ENCODE peak calls at places on chromosomes 4 and X, in nine cellular contexts. K, Z, X, D, E, F, J, L and C are unnamed samples.

GRCh38 chr4:55296076-55296475 is 50.0 kb upstream of the SRD5A3 start:
- DNase-seq in L (no peak), X (no peak), D (no peak), Z (no peak), E (no peak), K (no peak), F (no peak), J (no peak), C (peak)

GRCh38 chr4:99722006-99722405 is 64.4 kb upstream of the C4orf54 start:
- DNase-seq in J (no peak), X (no peak), E (no peak), L (no peak), Z (peak), K (no peak), F (no peak), D (no peak), C (no peak)

GRCh38 chr4:38049545-38050170 is 89.5 kb downstream of the PTTG2 start:
- DNase-seq in E (no peak), L (no peak), J (no peak), K (no peak), D (no peak), F (peak), Z (peak), X (no peak), C (no peak)

GRCh38 chr4:71713611-71714203 is 70.2 kb downstream of the GC start:
- DNase-seq in X (peak), F (peak), L (peak), Z (peak), J (peak), E (peak), K (peak), D (no peak), C (peak)

GRCh38 chrX:3176439-3176820 is 135.2 kb downstream of the ARSF start:
- DNase-seq in E (no peak), X (peak), F (no peak), K (peak), D (no peak), Z (no peak), J (no peak), L (no peak), C (peak)

GRCh38 chr4:6125103-6125651 is 75.2 kb downstream of the JAKMIP1 start:
- DNase-seq in E (no peak), J (no peak), X (no peak), Z (no peak), D (no peak), L (no peak), F (no peak), K (no peak), C (no peak)

GRCh38 chr4:15241946-15242345 is 185.9 kb upstream of the C1QTNF7 start:
- DNase-seq in F (no peak), Z (no peak), L (no peak), X (no peak), D (no peak), E (no peak), K (no peak), J (no peak), C (no peak)

GRCh38 chr4:37762294-37763163 is 64.0 kb upstream of the PGM2 start:
- DNase-seq in F (peak), X (peak), D (no peak), Z (peak), E (peak), L (no peak), J (no peak), K (peak), C (peak)

GRCh38 chr4:107740950-107741701 is 21.1 kb upstream of the PAPSS1 start:
- DNase-seq in L (no peak), J (no peak), K (peak), F (peak), Z (no peak), E (no peak), D (no peak), X (no peak), C (peak)

GRCh38 chr4:184370711-184371389 is 103.5 kb downstream of the IRF2 start:
- DNase-seq in Z (no peak), J (no peak), K (peak), D (no peak), F (no peak), E (no peak), L (no peak), X (no peak), C (peak)

GRCh38 chr4:152259866-152260265 is 276.0 kb downstream of the FBXW7 start:
- DNase-seq in X (no peak), E (no peak), L (no peak), Z (peak), J (no peak), F (peak), D (no peak), K (peak), C (peak)

GRCh38 chr4:152257601-152258066 is 278.3 kb downstream of the FBXW7 start:
- DNase-seq in L (no peak), D (no peak), J (no peak), Z (no peak), X (peak), E (no peak), F (peak), K (no peak), C (peak)

GRCh38 chr4:152256996-152257395 is 278.9 kb downstream of the FBXW7 start:
- DNase-seq in F (no peak), K (no peak), D (no peak), L (no peak), Z (no peak), X (no peak), J (no peak), E (no peak), C (no peak)

GRCh38 chr4:152258804-152259708 is 276.8 kb downstream of the FBXW7 start:
- DNase-seq in L (no peak), D (no peak), E (peak), X (no peak), Z (peak), J (no peak), K (peak), F (peak), C (peak)

GRCh38 chr4:152258391-152258790 is 277.5 kb downstream of the FBXW7 start:
- DNase-seq in L (no peak), K (no peak), F (no peak), J (no peak), X (no peak), D (no peak), E (no peak), Z (no peak), C (no peak)
- H3K9ac ChIP-seq in L (no peak), K (no peak), F (peak), J (no peak), X (no peak), D (no peak), E (no peak), Z (no peak), C (peak)

GRCh38 chr4:531721-532565 is 32.9 kb downstream of the PIGG start:
- DNase-seq in F (no peak), Z (no peak), J (no peak), L (no peak), D (no peak), X (no peak), K (no peak), E (no peak), C (no peak)
- H2AFZ ChIP-seq in F (no peak), Z (no peak), J (no peak), L (no peak), D (no peak), X (no peak), K (no peak), E (no peak), C (no peak)

GRCh38 chr4:173518419-173519102 is 11.5 kb downstream of the HAND2 start:
- DNase-seq in E (no peak), L (no peak), F (no peak), X (peak), Z (no peak), K (no peak), J (no peak), D (no peak), C (no peak)
- TF ChIP-seq EZH2 in E (no peak), L (no peak), F (no peak), X (peak), Z (no peak), K (no peak), J (no peak), D (no peak), C (no peak)

GRCh38 chr4:913280-913618 is 18.9 kb downstream of the GAK start:
- DNase-seq in J (no peak), E (no peak), F (no peak), L (no peak), Z (no peak), K (no peak), D (no peak), X (no peak), C (no peak)

GRCh38 chr4:912548-913279 is 19.4 kb downstream of the GAK start:
- DNase-seq in E (no peak), K (no peak), F (no peak), X (no peak), J (no peak), L (no peak), D (no peak), Z (peak), C (no peak)

GRCh38 chr4:915595-915994 is 16.5 kb downstream of the GAK start:
- DNase-seq in D (no peak), L (no peak), F (no peak), X (no peak), J (no peak), K (peak), Z (no peak), E (no peak), C (peak)

GRCh38 chr4:915041-915474 is 17.1 kb downstream of the GAK start:
- DNase-seq in E (no peak), F (no peak), L (no peak), D (no peak), Z (no peak), X (no peak), K (no peak), J (no peak), C (no peak)

DNA sequence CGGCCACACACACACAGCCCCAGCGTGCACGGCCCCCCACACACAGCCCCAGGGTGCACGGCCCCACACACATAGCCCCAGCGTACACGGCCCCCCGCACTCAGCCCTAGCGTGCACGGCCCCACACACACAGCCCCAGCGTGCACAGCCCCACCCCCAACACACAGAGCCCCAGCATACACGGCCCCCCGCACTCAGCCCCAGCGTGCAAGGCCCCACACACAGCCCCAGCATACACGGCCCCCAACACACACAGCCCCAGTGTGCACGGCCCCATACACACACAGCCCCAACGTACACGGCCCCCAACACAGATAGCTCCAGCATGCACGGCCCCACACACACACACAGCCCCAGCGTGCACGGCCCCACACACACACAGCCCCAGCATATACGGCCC is 17.6 kb downstream of the GAK start:
- DNase-seq in L (no peak), F (no peak), J (no peak), K (no peak), E (no peak), X (no peak), Z (no peak), D (no peak), C (no peak)
- H3K9ac ChIP-seq in L (no peak), F (no peak), J (no peak), K (no peak), E (no peak), X (no peak), Z (no peak), D (no peak), C (no peak)

GRCh38 chr4:26252349-26252748 is 68.5 kb upstream of the RBPJ start:
- DNase-seq in K (no peak), E (peak), J (no peak), X (no peak), L (no peak), F (peak), Z (no peak), D (peak), C (peak)
- H2AFZ ChIP-seq in K (no peak), E (peak), J (no peak), X (no peak), L (no peak), F (peak), Z (no peak), D (no peak), C (no peak)

GRCh38 chr4:57163530-57164459 is 53.6 kb upstream of the IGFBP7 start:
- DNase-seq in K (peak), E (peak), D (peak), F (peak), Z (peak), J (peak), L (peak), X (peak), C (peak)
- TF ChIP-seq EZH2 in K (no peak), E (no peak), D (no peak), F (no peak), Z (no peak), J (no peak), L (no peak), X (no peak), C (no peak)

GRCh38 chr4:81562093-81562492 is 90.4 kb upstream of the RASGEF1B start:
- DNase-seq in F (no peak), J (no peak), Z (no peak), L (peak), D (peak), X (no peak), K (no peak), E (no peak), C (no peak)
- H3K9ac ChIP-seq in F (no peak), J (no peak), Z (no peak), L (peak), D (no peak), X (no peak), K (no peak), E (no peak), C (no peak)

GRCh38 chrX:33001107-33001506 is 210.2 kb downstream of the DMD start:
- DNase-seq in J (no peak), D (no peak), Z (no peak), L (peak), E (no peak), F (no peak), K (no peak), X (no peak), C (no peak)
- H2AFZ ChIP-seq in J (no peak), D (no peak), Z (no peak), L (no peak), E (no peak), F (no peak), K (no peak), X (peak), C (no peak)

GRCh38 chr4:150108693-150109092 is 30.4 kb downstream of the DCLK2 start:
- DNase-seq in Z (no peak), K (no peak), X (no peak), J (no peak), L (no peak), D (no peak), E (no peak), F (no peak), C (no peak)

GRCh38 chr4:150104401-150105027 is 26.3 kb downstream of the DCLK2 start:
- DNase-seq in F (no peak), E (no peak), K (peak), L (no peak), X (no peak), Z (no peak), J (no peak), D (no peak), C (no peak)

GRCh38 chr4:150106886-150107285 is 28.6 kb downstream of the DCLK2 start:
- DNase-seq in K (no peak), F (no peak), X (no peak), D (no peak), J (no peak), E (no peak), Z (no peak), L (no peak), C (no peak)
- TF ChIP-seq EZH2 in K (no peak), F (no peak), X (no peak), D (no peak), J (no peak), E (no peak), Z (no peak), L (no peak), C (no peak)

GRCh38 chr4:40192286-40193017 is 4.4 kb upstream of the RHOH start:
- DNase-seq in K (no peak), X (no peak), D (no peak), E (no peak), Z (no peak), F (no peak), J (no peak), L (peak), C (no peak)
- H3K9ac ChIP-seq in K (no peak), X (peak), D (peak), E (no peak), Z (no peak), F (peak), J (peak), L (peak), C (no peak)